ENCODE peak calls at places on chromosomes 13 and 19, in six cellular contexts. Z, Q, H, I, G and U are unnamed samples.

GRCh38 chr19:23804676-23805075 is 46.0 kb upstream of the ZNF681 start:
- DNase-seq in G (no peak), H (no peak), Z (no peak), I (no peak), Q (no peak), U (no peak)

GRCh38 chr19:21694171-21694906 is 73.0 kb downstream of the ZNF100 start:
- DNase-seq in G (no peak), Q (no peak), I (no peak), H (peak), Z (no peak), U (no peak)

GRCh38 chr19:15177269-15178116 is 23.3 kb downstream of the NOTCH3 start:
- DNase-seq in I (peak), Z (peak), H (peak), G (peak), Q (peak), U (peak)

GRCh38 chr13:84648069-84648640 is 765.9 kb upstream of the SLITRK1 start:
- DNase-seq in Q (no peak), G (no peak), I (no peak), H (no peak), Z (no peak), U (no peak)

GRCh38 chr13:26628706-26629105 is 71.2 kb downstream of the WASF3 start:
- DNase-seq in I (peak), Z (peak), H (no peak), Q (peak), G (peak), U (no peak)

GRCh38 chr13:113902536-113902935 is 38.7 kb upstream of the GAS6 start:
- DNase-seq in G (no peak), Q (no peak), I (peak), Z (no peak), H (no peak), U (no peak)

GRCh38 chr19:3969435-3970312 is 1.2 kb downstream of the DAPK3 start:
- DNase-seq in Z (peak), Q (no peak), I (peak), G (peak), H (peak), U (peak)

GRCh38 chr19:50427997-50428425 is 4.7 kb upstream of the MYBPC2 start:
- DNase-seq in Q (peak), Z (peak), G (peak), H (peak), I (peak), U (peak)

GRCh38 chr13:44423824-44424223 is 50.2 kb downstream of the SERP2 start:
- DNase-seq in H (no peak), Z (no peak), I (no peak), G (no peak), Q (no peak), U (no peak)

GRCh38 chr13:33181264-33181663 is 104.3 kb downstream of the STARD13 start:
- DNase-seq in I (no peak), G (no peak), Q (no peak), Z (no peak), H (no peak), U (no peak)

GRCh38 chr19:38664503-38665211 is 17.2 kb downstream of the ACTN4 start:
- DNase-seq in H (no peak), Z (no peak), Q (no peak), I (no peak), G (peak), U (no peak)

GRCh38 chr13:71290963-71291937 is 575.8 kb downstream of the DACH1 start:
- DNase-seq in Z (peak), Q (no peak), G (peak), H (peak), I (peak), U (no peak)

GRCh38 chr19:52936151-52936957 is 13.1 kb upstream of the ZNF888 start:
- DNase-seq in G (peak), Q (peak), H (no peak), I (no peak), Z (no peak), U (no peak)

GRCh38 chr13:104204177-104204576 is 1138.0 kb upstream of the SLC10A2 start:
- DNase-seq in H (no peak), Q (no peak), I (no peak), G (no peak), Z (no peak), U (no peak)

GRCh38 chr19:30719189-30719990 is 347.2 kb downstream of the ZNF536 start:
- DNase-seq in I (peak), H (peak), G (no peak), Q (peak), Z (no peak), U (no peak)

GRCh38 chr19:40341601-40342482 is 6.4 kb downstream of the C19orf47 start:
- DNase-seq in Q (no peak), H (no peak), I (no peak), Z (no peak), G (no peak), U (no peak)

GRCh38 chr19:48954011-48954594 is 572 bp upstream of the BAX start:
- DNase-seq in I (no peak), Z (no peak), Q (peak), H (peak), G (no peak), U (no peak)

GRCh38 chr19:56642711-56643459 is at the start of gene SMIM17:
- DNase-seq in Q (no peak), I (no peak), G (no peak), Z (no peak), H (no peak), U (no peak)

GRCh38 chr13:37090912-37091311 is 14.6 kb downstream of the CSNK1A1L start:
- DNase-seq in I (no peak), Q (no peak), Z (no peak), G (no peak), H (no peak), U (no peak)
- TF ChIP-seq CTCF in I (no peak), Q (no peak), Z (no peak), G (no peak), H (no peak), U (no peak)

GRCh38 chr19:45885556-45886426 is at the start of gene IRF2BP1:
- DNase-seq in Z (peak), G (peak), I (peak), H (peak), Q (peak), U (peak)

GRCh38 chr19:45882652-45883585 is 3.0 kb downstream of the IRF2BP1 start:
- DNase-seq in Z (peak), Q (peak), H (peak), I (peak), G (peak), U (peak)

GRCh38 chr19:45883586-45883880 is 2.4 kb downstream of the IRF2BP1 start:
- DNase-seq in G (no peak), H (no peak), I (no peak), Z (no peak), Q (no peak), U (no peak)

GRCh38 chr19:45884682-45885555 is 1.0 kb downstream of the IRF2BP1 start:
- DNase-seq in G (no peak), Z (no peak), Q (no peak), H (no peak), I (no peak), U (no peak)

GRCh38 chr19:45883881-45884681 is 1.9 kb downstream of the IRF2BP1 start:
- DNase-seq in G (no peak), H (no peak), Q (no peak), I (no peak), Z (no peak), U (no peak)
- H3K4me3 ChIP-seq in G (no peak), H (no peak), Q (no peak), I (no peak), Z (no peak), U (peak)

GRCh38 chr19:6015841-6016545 is 38.1 kb upstream of the RANBP3 start:
- DNase-seq in Z (no peak), Q (no peak), H (no peak), I (no peak), G (no peak), U (no peak)

GRCh38 chr19:6020166-6020967 is 42.4 kb upstream of the RANBP3 start:
- DNase-seq in H (no peak), G (no peak), Z (no peak), I (no peak), Q (no peak), U (no peak)

GRCh38 chr19:6020972-6021805 is 43.2 kb upstream of the RANBP3 start:
- DNase-seq in Q (no peak), G (no peak), H (no peak), Z (no peak), I (no peak), U (no peak)

GRCh38 chr19:6017576-6017975 is 39.6 kb upstream of the RANBP3 start:
- DNase-seq in I (no peak), H (no peak), Z (no peak), Q (no peak), G (no peak), U (no peak)

DNA sequence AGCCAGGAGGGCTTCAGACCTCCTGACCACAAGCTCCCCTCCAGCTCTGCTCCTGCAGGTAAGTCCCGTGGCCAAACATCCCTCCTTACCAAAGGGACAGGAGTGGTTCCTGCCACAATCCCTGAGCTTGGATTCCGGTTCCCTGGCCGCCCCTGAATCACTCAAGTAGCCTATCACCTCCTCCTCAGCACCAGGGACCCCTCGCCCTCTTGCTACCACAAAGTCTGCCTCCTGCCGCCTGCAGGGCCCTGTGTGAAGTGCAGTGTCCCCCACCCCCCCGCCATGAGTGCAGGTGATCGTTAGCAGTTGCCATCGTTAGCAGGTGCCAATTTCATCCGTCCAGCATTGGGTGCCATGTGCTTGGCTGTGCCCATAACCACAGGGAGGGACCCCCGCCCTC is 40.8 kb upstream of the RANBP3 start:
- DNase-seq in I (no peak), H (no peak), Z (no peak), Q (no peak), G (no peak), U (no peak)
- TF ChIP-seq CTCF in I (no peak), H (no peak), Z (peak), Q (no peak), G (no peak), U (peak)

DNA sequence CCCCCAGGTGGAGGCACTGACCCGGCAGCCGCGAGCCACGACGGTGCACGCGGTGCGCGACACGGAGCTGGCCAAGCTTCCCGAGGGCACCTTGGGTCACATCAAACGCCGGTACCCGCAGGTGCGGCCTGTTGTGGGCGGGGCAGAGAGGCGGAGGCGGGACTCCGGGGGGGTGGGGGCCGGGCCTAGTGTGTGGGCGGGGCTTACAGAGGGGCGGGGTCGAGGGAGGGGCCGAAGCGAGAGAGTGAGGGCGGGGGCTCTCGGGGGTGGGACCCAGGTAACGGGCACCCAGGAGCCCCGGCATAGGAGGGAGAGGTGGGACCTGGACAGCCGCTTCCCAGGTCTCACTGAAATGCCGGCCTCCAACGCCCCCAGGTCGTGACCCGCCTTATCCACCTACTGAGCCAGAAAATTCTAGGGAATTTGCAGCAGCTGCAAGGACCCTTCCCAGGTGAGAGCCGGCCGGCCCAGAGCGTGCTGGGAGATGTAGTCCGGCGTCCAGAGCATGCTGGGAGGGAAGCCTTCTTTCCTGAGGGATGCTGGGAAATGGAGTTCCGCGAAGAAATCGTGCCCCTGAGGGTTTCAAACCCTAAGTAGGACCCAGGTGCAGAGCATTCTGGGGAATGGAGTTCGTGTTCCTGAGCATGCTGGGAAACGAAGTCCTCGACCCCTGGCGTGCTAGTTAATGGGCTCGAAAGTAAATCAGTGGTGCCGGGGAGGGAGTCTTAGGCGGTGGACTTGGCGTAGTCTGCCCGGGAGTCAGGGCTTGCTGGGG is 15.7 kb downstream of the PNPLA6 start:
- DNase-seq in Z (peak), Q (peak), G (peak), I (peak), H (peak), U (peak)
- H3K4me3 ChIP-seq in Z (peak), Q (peak), G (no peak), I (no peak), H (no peak), U (peak)

GRCh38 chr19:46306501-46306900 is 9.7 kb downstream of the HIF3A start:
- DNase-seq in Q (no peak), H (no peak), I (no peak), G (no peak), Z (no peak), U (no peak)
- TF ChIP-seq CTCF in Q (no peak), H (no peak), I (no peak), G (no peak), Z (no peak), U (no peak)

GRCh38 chr19:17949956-17950309 is 17.0 kb upstream of the KCNN1 start:
- DNase-seq in I (no peak), G (no peak), H (no peak), Z (no peak), Q (no peak), U (no peak)
- H3K4me3 ChIP-seq in I (no peak), G (no peak), H (no peak), Z (no peak), Q (no peak), U (no peak)

DNA sequence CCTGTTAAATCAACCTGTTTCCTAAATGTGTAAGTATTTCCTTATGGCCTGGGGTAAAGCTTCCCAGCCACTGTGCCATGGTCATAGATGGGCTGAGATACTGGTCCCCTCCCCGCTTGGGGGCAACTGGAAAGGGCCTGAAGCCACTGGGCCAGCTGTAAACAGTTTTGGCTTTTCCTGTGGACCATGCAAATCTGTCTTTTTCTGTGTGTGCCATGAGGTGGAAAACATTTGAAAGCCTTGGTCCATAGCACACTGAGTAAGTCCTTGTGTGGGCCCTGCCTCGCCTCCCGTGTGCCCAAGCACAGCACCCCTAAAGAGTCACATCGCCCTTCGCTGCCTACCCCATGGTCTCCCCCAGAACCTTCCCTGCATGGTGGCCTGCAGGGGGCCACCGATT is 52.3 kb upstream of the GPR183 start:
- DNase-seq in I (no peak), H (no peak), Q (no peak), G (no peak), Z (no peak), U (no peak)
- TF ChIP-seq CTCF in I (no peak), H (no peak), Q (no peak), G (no peak), Z (no peak), U (no peak)

DNA sequence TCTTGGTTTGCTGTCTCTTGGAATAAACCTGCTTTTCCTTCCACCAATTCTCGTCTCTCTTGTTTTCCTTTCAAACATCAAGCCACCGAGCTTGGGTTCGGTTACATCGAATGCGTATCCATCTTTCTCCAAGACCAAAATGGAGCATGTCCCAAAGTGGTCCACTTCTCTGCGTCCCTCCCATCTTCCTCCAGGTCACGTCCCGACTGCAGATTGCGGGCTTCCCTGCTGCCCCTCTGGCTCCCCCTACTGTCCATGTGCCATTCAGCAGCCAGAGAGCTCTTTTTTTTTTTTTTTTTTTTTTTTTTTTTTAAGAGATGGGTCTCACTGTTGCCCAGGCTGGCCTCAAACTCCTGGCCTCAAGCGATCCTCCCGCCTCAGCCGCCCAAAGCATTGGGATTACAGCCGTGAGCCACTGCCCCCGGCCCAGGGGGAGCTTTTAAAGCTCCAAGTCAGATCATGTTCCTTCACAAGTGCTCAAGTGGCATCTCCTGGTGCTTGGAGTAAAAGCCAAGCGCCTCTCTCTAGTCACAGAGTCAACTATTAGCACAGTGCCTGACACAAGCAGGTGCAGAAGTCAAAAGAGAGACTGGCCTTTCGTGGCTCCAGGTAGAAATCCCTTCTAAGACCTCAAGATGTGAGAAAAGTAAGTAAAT is 10.0 kb downstream of the COL5A3 start:
- DNase-seq in I (peak), H (peak), G (peak), Z (peak), Q (peak), U (no peak)
- H3K4me3 ChIP-seq in I (no peak), H (no peak), G (no peak), Z (no peak), Q (no peak), U (no peak)